ENCODE peak calls at places on chromosome 4, in ten cellular contexts. S is head of caudate nucleus; A is mesenchymal stem cell; Y is foreskin fibroblast; E is NCI-H1092; P is NCI-H2081; C is EL; X is T-helper 9 cell; R is CD8-positive, alpha-beta T cell; Z is frontal cortex. K is an unnamed sample.
A peak's percentile ranks its signal among the peaks of the same experiment; 100 is the strongest.

GRCh38 chr4:73127839-73128448 is 58.4 kb upstream of the COX18 start:
- DNase-seq in S (no peak), A (peak; percentile 38), Y (peak; percentile 17), E (no peak), P (no peak), C (peak; percentile 3), X (no peak), R (no peak), Z (no peak), K (peak; percentile 11)

GRCh38 chr4:72209600-72209999 is 177.8 kb downstream of the NPFFR2 start:
- DNase-seq in S (no peak), A (no peak), Y (no peak), E (no peak), P (no peak), C (no peak), X (no peak), R (no peak), Z (no peak), K (no peak)

GRCh38 chr4:165761968-165762367 is 111.1 kb upstream of the TLL1 start:
- DNase-seq in S (no peak), A (no peak), Y (no peak), E (no peak), P (no peak), C (no peak), X (no peak), R (no peak), Z (no peak), K (no peak)

GRCh38 chr4:13615162-13615561 is 12.4 kb downstream of the BOD1L1 start:
- DNase-seq in S (no peak), A (no peak), Y (no peak), E (no peak), P (no peak), C (no peak), X (no peak), R (no peak), Z (no peak), K (no peak)

GRCh38 chr4:15963568-15963967 is 593 bp upstream of the FGFBP2 start:
- DNase-seq in S (no peak), A (no peak), Y (no peak), E (no peak), P (no peak), C (no peak), X (no peak), R (peak; percentile 24), Z (no peak), K (no peak)

GRCh38 chr4:1793496-1793840 is 375 bp downstream of the FGFR3 start:
- DNase-seq in S (no peak), A (peak; percentile 29), Y (peak; percentile 54), E (no peak), P (no peak), C (peak; percentile 37), X (peak; percentile 41), R (no peak), Z (no peak), K (no peak)

GRCh38 chr4:167111622-167112021 is 122.7 kb downstream of the SPOCK3 start:
- DNase-seq in S (no peak), A (no peak), Y (no peak), E (no peak), P (no peak), C (no peak), X (no peak), R (no peak), Z (no peak), K (no peak)

GRCh38 chr4:5893013-5893580 is at the start of gene CRMP1:
- DNase-seq in S (no peak), A (no peak), Y (peak; percentile 45), E (peak; percentile 69), P (peak; percentile 88), C (no peak), X (no peak), R (no peak), Z (peak; percentile 68), K (no peak)

GRCh38 chr4:99202536-99202935 is 16.5 kb downstream of the ADH6 start:
- DNase-seq in S (no peak), A (peak; percentile 8), Y (peak; percentile 79), E (no peak), P (no peak), C (no peak), X (no peak), R (no peak), Z (no peak), K (no peak)

GRCh38 chr4:53365121-53365485 is 758 bp downstream of the SCFD2 start:
- DNase-seq in S (no peak), A (peak; percentile 41), Y (peak; percentile 58), E (no peak), P (peak; percentile 46), C (peak; percentile 50), X (no peak), R (no peak), Z (no peak), K (no peak)

GRCh38 chr4:115360441-115360840 is 247.0 kb upstream of the NDST4 start:
- DNase-seq in S (no peak), A (peak; percentile 66), Y (peak; percentile 39), E (no peak), P (no peak), C (no peak), X (no peak), R (no peak), Z (no peak), K (no peak)